ENCODE peak calls at places on chromosomes 1 and 21, in seven cellular contexts. K is fibroblast of pulmonary artery, I is IMR-90, D is mammary epithelial cell, J is HFF-Myc, P is NCI-H774, M is psoas muscle. C is an unnamed sample.

GRCh38 chr1:203338335-203339036 is 12.4 kb downstream of the FMOD start:
- DNase-seq in K (peak; percentile 79), I (peak; percentile 68), D (peak; percentile 37), J (peak; percentile 45), P (peak; percentile 61), M (peak; percentile 49), C (peak; percentile 45)

GRCh38 chr1:10901894-10902805 is 105.7 kb upstream of the CASZ1 start:
- DNase-seq in K (no peak), I (no peak), D (no peak), J (no peak), P (no peak), M (no peak), C (no peak)

GRCh38 chr1:206725053-206725963 is 40.6 kb downstream of the MAPKAPK2 start:
- DNase-seq in K (peak; percentile 69), I (peak; percentile 51), D (no peak), J (no peak), P (no peak), M (no peak), C (peak; percentile 60)

GRCh38 chr1:6309550-6309949 is 48.7 kb upstream of the GPR153 start:
- DNase-seq in K (no peak), I (no peak), D (no peak), J (no peak), P (no peak), M (no peak), C (no peak)

GRCh38 chr1:196877964-196878363 is 9.9 kb upstream of the CFHR4 start:
- DNase-seq in K (peak; percentile 17), I (peak; percentile 12), D (no peak), J (no peak), P (no peak), M (no peak), C (peak; percentile 20)

GRCh38 chr1:96973605-96974004 is 252.0 kb downstream of the PTBP2 start:
- DNase-seq in K (peak; percentile 31), I (peak; percentile 33), D (peak; percentile 48), J (peak; percentile 45), P (no peak), M (no peak), C (peak; percentile 43)

GRCh38 chr1:11473635-11474034 is 5.3 kb upstream of the DISP3 start:
- DNase-seq in K (peak; percentile 23), I (peak; percentile 5), D (peak; percentile 12), J (no peak), P (no peak), M (no peak), C (no peak)

GRCh38 chr1:41381691-41382530 is 20.7 kb downstream of the FOXO6 start:
- DNase-seq in K (peak; percentile 19), I (no peak), D (no peak), J (no peak), P (peak; percentile 79), M (peak; percentile 63), C (peak; percentile 35)

GRCh38 chr1:170807432-170807831 is 127.9 kb upstream of the MROH9 start:
- DNase-seq in K (peak; percentile 76), I (peak; percentile 84), D (peak; percentile 93), J (no peak), P (no peak), M (no peak), C (peak; percentile 67)

GRCh38 chr21:23384679-23385078 is 2222.6 kb downstream of the MRPL39 start:
- DNase-seq in K (no peak), I (no peak), D (no peak), J (no peak), P (no peak), M (no peak), C (no peak)

GRCh38 chr1:154953611-154954038 is 2.3 kb downstream of the PBXIP1 start:
- DNase-seq in K (no peak), I (no peak), D (no peak), J (no peak), P (no peak), M (no peak), C (no peak)

GRCh38 chr1:228913649-228914048 is 178.4 kb downstream of the RHOU start:
- DNase-seq in K (no peak), I (no peak), D (no peak), J (no peak), P (no peak), M (no peak), C (no peak)

GRCh38 chr1:230793463-230793745 is 46.2 kb downstream of the CAPN9 start:
- DNase-seq in K (no peak), I (no peak), D (no peak), J (no peak), P (no peak), M (no peak), C (no peak)

GRCh38 chr1:247360991-247361721 is 29.5 kb upstream of the ZNF496 start:
- DNase-seq in K (peak; percentile 47), I (peak; percentile 21), D (no peak), J (no peak), P (no peak), M (peak; percentile 31), C (peak; percentile 27)

GRCh38 chr1:231636157-231636556 is 9.6 kb downstream of the DISC1 start:
- DNase-seq in K (peak; percentile 44), I (peak; percentile 80), D (no peak), J (no peak), P (peak; percentile 10), M (no peak), C (peak; percentile 57)